ENCODE peak calls at places on chromosomes 16 and 17, in six cellular contexts. S, L, Z, W, U and O are unnamed samples.

GRCh38 chr16:55552621-55553020 is 13.9 kb upstream of the CAPNS2 start:
- DNase-seq in S (no peak), L (no peak), Z (no peak), W (no peak), U (peak; percentile 66), O (no peak)

GRCh38 chr16:13441675-13442074 is 478.3 kb upstream of the ERCC4 start:
- DNase-seq in S (no peak), L (no peak), Z (no peak), W (no peak), U (no peak), O (no peak)

GRCh38 chr17:10114931-10115535 is 83.4 kb downstream of the GAS7 start:
- DNase-seq in S (peak; percentile 97), L (peak; percentile 91), Z (peak; percentile 98), W (peak; percentile 77), U (peak; percentile 98), O (peak; percentile 94)

GRCh38 chr16:1125471-1125870 is 27.4 kb upstream of the CACNA1H start:
- DNase-seq in S (no peak), L (no peak), Z (peak; percentile 79), W (no peak), U (peak; percentile 47), O (no peak)

GRCh38 chr17:66405836-66406679 is 103.6 kb downstream of the PRKCA start:
- DNase-seq in S (no peak), L (no peak), Z (peak; percentile 61), W (no peak), U (no peak), O (no peak)

GRCh38 chr16:86213427-86214205 is 296.7 kb upstream of the FOXF1 start:
- DNase-seq in S (no peak), L (no peak), Z (no peak), W (no peak), U (no peak), O (no peak)

GRCh38 chr17:79621151-79621940 is 10.5 kb upstream of the RBFOX3 start:
- DNase-seq in S (peak; percentile 5), L (no peak), Z (no peak), W (no peak), U (no peak), O (peak; percentile 23)

GRCh38 chr17:41212524-41213169 is 13.8 kb upstream of the KRTAP9-2 start:
- DNase-seq in S (no peak), L (no peak), Z (no peak), W (no peak), U (no peak), O (peak; percentile 53)

GRCh38 chr16:72291531-72291981 is 119.6 kb upstream of the PMFBP1 start:
- DNase-seq in S (no peak), L (no peak), Z (peak; percentile 24), W (no peak), U (peak; percentile 95), O (no peak)

GRCh38 chr16:20671903-20672302 is 25.6 kb downstream of the ACSM1 start:
- DNase-seq in S (no peak), L (no peak), Z (no peak), W (no peak), U (no peak), O (no peak)

GRCh38 chr17:70961341-70961740 is 792.0 kb downstream of the KCNJ2 start:
- DNase-seq in S (no peak), L (no peak), Z (no peak), W (no peak), U (peak; percentile 6), O (no peak)

GRCh38 chr16:85054948-85055502 is 27.4 kb downstream of the KIAA0513 start:
- DNase-seq in S (no peak), L (no peak), Z (no peak), W (no peak), U (no peak), O (no peak)

GRCh38 chr17:14688134-14688533 is 387.3 kb downstream of the HS3ST3B1 start:
- DNase-seq in S (no peak), L (no peak), Z (no peak), W (no peak), U (no peak), O (no peak)

GRCh38 chr17:28720247-28720996 is 637 bp downstream of the RPL23A start:
- DNase-seq in S (no peak), L (no peak), Z (no peak), W (no peak), U (no peak), O (no peak)

GRCh38 chr16:54280751-54281150 is 5.8 kb downstream of the IRX3 start:
- DNase-seq in S (no peak), L (no peak), Z (no peak), W (no peak), U (peak; percentile 21), O (no peak)

GRCh38 chr17:20066253-20066652 is 57.1 kb downstream of the SPECC1 start:
- DNase-seq in S (peak; percentile 79), L (peak; percentile 61), Z (no peak), W (no peak), U (peak; percentile 90), O (no peak)

GRCh38 chr16:85878407-85878806 is 20.6 kb upstream of the IRF8 start:
- DNase-seq in S (no peak), L (no peak), Z (no peak), W (no peak), U (no peak), O (no peak)

GRCh38 chr16:90008708-90009145 is 10.5 kb downstream of the DBNDD1 start:
- DNase-seq in S (no peak), L (no peak), Z (no peak), W (no peak), U (no peak), O (no peak)

GRCh38 chr16:8846401-8846932 is 22.3 kb downstream of the CARHSP1 start:
- DNase-seq in S (no peak), L (no peak), Z (no peak), W (no peak), U (no peak), O (no peak)

GRCh38 chr17:40092581-40092980 is 7.8 kb downstream of the NR1D1 start:
- DNase-seq in S (peak; percentile 51), L (no peak), Z (no peak), W (no peak), U (no peak), O (no peak)
- H3K36me3 ChIP-seq in S (no peaks in the 10 kb centered on the region), L (peaks cover 37% of the 10 kb centered on the region), Z (no peaks in the 10 kb centered on the region), W (peaks cover 21% of the 10 kb centered on the region), U (peaks cover 11% of the 10 kb centered on the region), O (peaks cover 3% of the 10 kb centered on the region)

DNA sequence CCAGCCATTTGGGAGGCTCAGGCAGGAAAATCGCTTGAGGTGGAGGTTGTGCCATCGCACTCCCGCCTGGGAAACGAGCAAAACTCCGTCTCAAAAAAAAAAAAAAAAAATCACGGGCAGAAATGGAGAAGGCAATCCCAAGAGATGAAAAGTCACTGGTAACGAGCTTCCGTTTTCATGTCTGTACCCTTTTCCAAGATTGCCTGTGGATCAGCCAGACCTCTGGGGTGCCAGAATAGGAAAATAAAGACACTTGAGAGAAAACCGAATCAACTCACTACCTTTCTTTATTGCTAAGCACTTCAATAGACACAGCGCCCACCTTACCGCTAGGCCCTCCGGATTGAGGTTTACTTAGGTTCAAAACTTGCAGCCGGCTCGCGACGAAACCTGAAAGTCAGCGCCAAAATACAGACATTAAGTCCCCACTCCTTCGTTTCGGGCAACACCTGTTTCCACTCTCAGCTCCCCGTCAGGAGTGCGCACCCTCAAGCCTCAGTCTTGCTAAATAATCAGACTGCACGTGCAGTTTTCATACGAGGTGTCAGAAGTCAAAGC is 970 bp upstream of the TRAF7 start:
- DNase-seq in S (no peak), L (no peak), Z (no peak), W (peak; percentile 39), U (no peak), O (no peak)
- H3K4me1 ChIP-seq in S (peaks cover 5% of the 10 kb centered on the region), L (peaks cover 88% of the 10 kb centered on the region), Z (peaks cover 61% of the 10 kb centered on the region), W (peaks cover 60% of the 10 kb centered on the region), U (peaks cover 33% of the 10 kb centered on the region), O (peaks cover 82% of the 10 kb centered on the region)

GRCh38 chr16:69855587-69855986 is 93.5 kb downstream of the WWP2 start:
- DNase-seq in S (no peak), L (no peak), Z (no peak), W (no peak), U (peak; percentile 21), O (no peak)

GRCh38 chr16:69860233-69861231 is 90.6 kb upstream of the CLEC18A start:
- DNase-seq in S (no peak), L (no peak), Z (no peak), W (no peak), U (no peak), O (no peak)

GRCh38 chr16:69858196-69859104 is 92.7 kb upstream of the CLEC18A start:
- DNase-seq in S (no peak), L (no peak), Z (no peak), W (peak; percentile 40), U (no peak), O (no peak)

GRCh38 chr16:69861276-69862030 is 89.7 kb upstream of the CLEC18A start:
- DNase-seq in S (peak; percentile 64), L (peak; percentile 90), Z (no peak), W (peak; percentile 61), U (peak; percentile 81), O (no peak)

DNA sequence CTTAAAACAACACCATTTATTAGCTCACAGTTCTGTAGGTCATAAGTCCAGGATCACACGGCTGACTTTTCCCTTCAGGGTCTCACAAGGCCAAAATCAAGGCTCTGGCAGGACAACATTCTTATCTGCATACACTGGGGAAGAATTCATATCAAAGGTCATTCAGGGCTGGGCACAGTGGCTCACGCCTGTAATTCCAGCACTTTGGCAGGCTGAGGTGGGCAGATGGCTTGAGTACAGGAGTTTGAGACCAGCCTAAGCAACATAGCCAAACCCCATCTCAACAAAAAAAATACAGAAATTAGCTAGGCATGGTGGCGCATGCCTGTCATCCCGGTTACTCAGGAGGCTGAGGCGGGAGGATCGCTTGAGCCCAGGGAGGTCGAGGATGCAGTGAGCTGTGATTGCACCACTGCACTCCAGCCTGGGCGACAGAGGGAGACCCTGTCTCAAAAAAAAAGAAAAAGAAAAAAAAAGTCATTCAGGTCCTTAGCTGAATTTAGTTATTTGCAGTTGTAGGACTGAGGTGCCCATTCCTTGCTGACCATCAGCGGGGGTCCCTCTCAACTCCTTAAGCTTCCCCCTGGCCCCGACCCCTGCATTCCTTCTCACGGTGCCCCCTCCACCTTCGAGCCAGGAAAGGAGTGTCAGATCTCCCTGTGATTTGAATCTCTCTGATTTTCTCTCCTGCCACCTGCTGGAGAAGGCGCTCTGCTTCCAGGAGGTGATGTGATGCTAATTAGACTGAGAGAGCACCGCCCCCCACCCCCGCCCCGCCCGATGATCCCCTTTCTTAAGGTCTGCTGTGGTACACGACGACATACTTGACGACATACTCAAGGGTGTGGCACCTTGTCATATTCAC is 91.8 kb upstream of the CLEC18A start:
- DNase-seq in S (no peak), L (peak; percentile 58), Z (peak; percentile 66), W (peak; percentile 77), U (no peak), O (no peak)
- TF ChIP-seq CTCF in S (peak; percentile 24), L (peak; percentile 24), Z (peak; percentile 52), W (peak; percentile 38), U (no peak), O (no peak)

DNA sequence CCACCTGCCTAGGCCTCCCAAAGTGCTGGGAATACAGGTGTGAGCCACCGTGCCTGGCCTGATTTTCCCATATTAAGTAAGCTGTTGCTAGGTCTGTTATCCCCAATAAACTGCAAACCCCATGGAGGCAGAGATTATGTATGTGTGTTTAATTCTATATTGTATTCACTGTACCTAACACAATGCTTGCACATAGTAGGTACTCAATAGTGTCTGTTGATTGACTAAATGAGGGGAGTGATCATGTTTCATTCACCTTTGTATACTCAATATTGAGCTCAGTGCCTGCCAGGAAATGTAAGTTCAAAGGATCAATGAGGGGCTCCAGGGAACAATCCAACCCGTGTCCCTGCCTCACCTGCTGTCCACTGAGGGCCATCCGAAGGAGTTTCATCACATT is 14.6 kb upstream of the GGA2 start:
- DNase-seq in S (no peak), L (no peak), Z (no peak), W (no peak), U (no peak), O (no peak)
- H3K36me3 ChIP-seq in S (no peaks in the 10 kb centered on the region), L (peaks cover 4% of the 10 kb centered on the region), Z (peaks cover 46% of the 10 kb centered on the region), W (peaks cover 7% of the 10 kb centered on the region), U (peaks cover 23% of the 10 kb centered on the region), O (peaks cover 66% of the 10 kb centered on the region)